ENCODE peak calls at places on chromosome 1, in six cellular contexts. Z, F, Y, X, S and N are unnamed samples.
A peak's percentile ranks its signal among the peaks of the same experiment; 100 is the strongest.

GRCh38 chr1:53651356-53651755 is 87.6 kb downstream of the GLIS1 start:
- DNase-seq in Y (no peak), S (no peak), X (no peak), F (no peak), Z (no peak), N (no peak)

GRCh38 chr1:192147221-192147620 is 11.0 kb upstream of the RGS18 start:
- DNase-seq in Y (no peak), S (no peak), Z (no peak), F (no peak), X (no peak), N (no peak)

GRCh38 chr1:39214021-39214713 is 9.7 kb downstream of the MACF1 start:
- DNase-seq in S (no peak), F (no peak), X (no peak), Z (peak; percentile 46), Y (peak; percentile 39), N (peak; percentile 49)

GRCh38 chr1:9881838-9882249 is 28.2 kb downstream of the CTNNBIP1 start:
- DNase-seq in S (no peak), Z (no peak), X (no peak), F (no peak), Y (no peak), N (no peak)

GRCh38 chr1:48931571-48932251 is 155.0 kb upstream of the BEND5 start:
- DNase-seq in F (no peak), Z (no peak), Y (no peak), X (no peak), S (no peak), N (peak; percentile 32)

GRCh38 chr1:156124557-156125483 is 10.3 kb downstream of the LMNA start:
- DNase-seq in X (no peak), Z (no peak), S (no peak), F (peak; percentile 55), Y (no peak), N (no peak)

GRCh38 chr1:31572323-31573104 is 3.8 kb upstream of the TINAGL1 start:
- DNase-seq in X (no peak), S (no peak), Y (no peak), Z (no peak), F (no peak), N (peak; percentile 58)

GRCh38 chr1:78005755-78006154 is 1.0 kb downstream of the DNAJB4 start:
- DNase-seq in X (no peak), Y (no peak), S (no peak), F (no peak), Z (peak; percentile 64), N (no peak)

GRCh38 chr1:86852737-86853408 is 61.1 kb downstream of the SELENOF start:
- DNase-seq in S (no peak), X (no peak), F (no peak), Y (no peak), Z (no peak), N (no peak)

GRCh38 chr1:243378666-243379065 is 122.8 kb downstream of the SDCCAG8 start:
- DNase-seq in S (no peak), F (no peak), X (no peak), Z (no peak), Y (no peak), N (no peak)

GRCh38 chr1:203289281-203289981 is 15.9 kb upstream of the BTG2 start:
- DNase-seq in Y (no peak), F (no peak), S (no peak), Z (no peak), X (no peak), N (no peak)

GRCh38 chr1:101781437-101781836 is 215.3 kb downstream of the OLFM3 start:
- DNase-seq in X (no peak), F (no peak), S (no peak), Z (no peak), Y (no peak), N (peak; percentile 46)

GRCh38 chr1:30183895-30184294 is 539.5 kb downstream of the MATN1 start:
- DNase-seq in Y (no peak), Z (no peak), F (no peak), X (no peak), S (no peak), N (no peak)

GRCh38 chr1:205438213-205439158 is 16.6 kb upstream of the LEMD1 start:
- DNase-seq in S (peak; percentile 17), Y (peak; percentile 86), F (peak; percentile 75), Z (peak; percentile 90), X (peak; percentile 74), N (peak; percentile 83)

GRCh38 chr1:156281281-156282142 is 1.1 kb downstream of the SMG5 start:
- DNase-seq in F (peak; percentile 74), S (no peak), Y (peak; percentile 65), X (no peak), Z (peak; percentile 69), N (no peak)

GRCh38 chr1:68600049-68600661 is 103.3 kb upstream of the DEPDC1 start:
- DNase-seq in Z (no peak), X (no peak), S (no peak), F (no peak), Y (no peak), N (no peak)

GRCh38 chr1:107679518-107679917 is 285.5 kb downstream of the VAV3 start:
- DNase-seq in S (no peak), F (no peak), Y (no peak), X (no peak), Z (no peak), N (no peak)
- H3K27ac ChIP-seq in S (no peak overlapping the region), F (no peak overlapping the region), Y (no peak overlapping the region), X (no peak overlapping the region), Z (no peak overlapping the region), N (no peak overlapping the region)

GRCh38 chr1:115906627-115907026 is 65.7 kb upstream of the NHLH2 start:
- DNase-seq in Y (no peak), X (no peak), S (no peak), F (no peak), Z (no peak), N (no peak)

GRCh38 chr1:115910231-115910630 is 66.1 kb upstream of the SLC22A15 start:
- DNase-seq in S (no peak), X (no peak), F (no peak), Z (no peak), Y (no peak), N (no peak)

GRCh38 chr1:115907092-115907491 is 66.2 kb upstream of the NHLH2 start:
- DNase-seq in Y (no peak), Z (no peak), F (no peak), X (no peak), S (no peak), N (no peak)

GRCh38 chr1:115911298-115911697 is 65.0 kb upstream of the SLC22A15 start:
- DNase-seq in Y (no peak), F (no peak), X (no peak), Z (no peak), S (no peak), N (no peak)

GRCh38 chr1:115908565-115909334 is 67.6 kb upstream of the SLC22A15 start:
- DNase-seq in F (no peak), X (no peak), Z (no peak), S (no peak), Y (no peak), N (no peak)
- H3K4me3 ChIP-seq in F (no peak overlapping the region), X (no peak overlapping the region), Z (no peak overlapping the region), S (no peak overlapping the region), Y (no peak overlapping the region), N (no peak overlapping the region)

DNA sequence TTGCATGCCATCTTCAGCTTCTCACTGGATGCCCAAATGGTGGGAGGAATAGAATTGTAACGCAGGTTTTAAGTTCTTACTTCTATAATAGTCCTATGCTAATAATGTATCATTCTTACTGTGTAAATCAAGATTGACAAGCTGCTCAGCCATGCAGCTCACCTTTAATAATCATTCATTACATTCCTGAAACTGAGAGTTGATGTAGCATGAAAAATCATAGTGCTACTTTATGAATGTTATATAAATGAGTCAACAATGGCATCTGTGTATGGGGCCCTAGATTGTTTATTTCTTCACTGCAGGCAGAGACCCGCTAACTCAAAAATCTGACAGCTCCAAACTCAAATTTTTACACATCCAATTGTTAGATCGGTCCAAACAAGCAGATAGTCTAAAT is 34.4 kb downstream of the FH start:
- DNase-seq in S (no peak), X (no peak), Y (no peak), F (no peak), Z (no peak), N (no peak)
- H3K27ac ChIP-seq in S (no peak overlapping the region), X (no peak overlapping the region), Y (no peak overlapping the region), F (no peak overlapping the region), Z (no peak overlapping the region), N (no peak overlapping the region)

GRCh38 chr1:84573967-84574842 is at the start of gene CTBS:
- DNase-seq in X (peak; percentile 91), S (peak; percentile 52), F (peak; percentile 90), Y (peak; percentile 88), Z (peak; percentile 90), N (peak; percentile 88)

GRCh38 chr1:84573481-84573966 is 716 bp downstream of the CTBS start:
- DNase-seq in S (no peak), Y (no peak), Z (no peak), X (no peak), F (no peak), N (no peak)

GRCh38 chr1:84570436-84571149 is 3.6 kb downstream of the CTBS start:
- DNase-seq in S (no peak), F (no peak), Y (no peak), Z (no peak), X (no peak), N (no peak)

GRCh38 chr1:84571150-84571535 is 3.1 kb downstream of the CTBS start:
- DNase-seq in S (no peak), X (no peak), Y (no peak), F (no peak), Z (no peak), N (no peak)

DNA sequence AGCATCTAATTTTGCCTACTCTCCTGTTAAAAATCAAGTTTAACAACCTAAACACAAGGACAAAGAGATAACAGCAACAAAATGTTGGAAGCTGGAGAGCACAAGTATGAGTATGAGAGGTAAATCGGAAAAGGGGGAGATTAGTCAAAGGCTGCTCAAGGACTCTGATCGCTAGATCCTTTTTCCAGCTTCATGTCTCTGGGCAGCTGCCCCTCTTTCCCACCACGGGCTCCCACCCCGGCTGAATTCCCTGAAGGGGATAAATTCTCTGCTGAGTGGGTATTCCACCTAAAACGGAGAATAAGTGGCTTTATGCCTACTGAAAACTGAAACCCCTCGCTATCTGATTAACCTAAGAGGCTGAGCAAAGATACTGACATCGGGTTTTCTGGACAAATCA is 696 bp upstream of the CTBS start:
- DNase-seq in X (no peak), F (no peak), S (no peak), Y (no peak), Z (no peak), N (no peak)
- H3K4me3 ChIP-seq in X (peak overlapping the region; percentile 71), F (peak overlapping the region; percentile 90), S (peak overlapping the region; percentile 77), Y (peak overlapping the region; percentile 75), Z (peak overlapping the region; percentile 76), N (no peak overlapping the region)

GRCh38 chr1:15543589-15544568 is 17.2 kb downstream of the DNAJC16 start:
- DNase-seq in F (no peak), X (no peak), Z (no peak), S (no peak), Y (no peak), N (no peak)
- H3K27ac ChIP-seq in F (no peak overlapping the region), X (no peak overlapping the region), Z (no peak overlapping the region), S (no peak overlapping the region), Y (no peak overlapping the region), N (no peak overlapping the region)